ENCODE peak calls at places on chromosomes 12 and 14, in four cellular contexts. V, J, N and T are unnamed samples.
A peak's percentile ranks its signal among the peaks of the same experiment; 100 is the strongest.

GRCh38 chr14:61388173-61388975 is 67.0 kb downstream of the PRKCH start:
- DNase-seq in J (peak; percentile 71), N (peak; percentile 21), V (no peak), T (peak; percentile 23)

GRCh38 chr12:8559676-8560075 is 19.0 kb upstream of the CLEC4E start:
- DNase-seq in J (no peak), V (no peak), N (no peak), T (no peak)

GRCh38 chr12:46264057-46264456 is 4.8 kb downstream of the SLC38A1 start:
- DNase-seq in J (no peak), N (no peak), V (no peak), T (no peak)

GRCh38 chr12:51361419-51362016 is 15.0 kb upstream of the CELA1 start:
- DNase-seq in J (no peak), N (no peak), V (no peak), T (no peak)

GRCh38 chr12:21766403-21766802 is 8.1 kb downstream of the KCNJ8 start:
- DNase-seq in N (no peak), J (no peak), V (no peak), T (no peak)

GRCh38 chr14:83164016-83164415 is 1630.4 kb upstream of the SEL1L start:
- DNase-seq in V (no peak), J (peak; percentile 79), N (peak; percentile 65), T (no peak)

GRCh38 chr14:97277711-97278110 is 480.5 kb downstream of the VRK1 start:
- DNase-seq in V (no peak), J (no peak), N (no peak), T (no peak)

GRCh38 chr12:109771746-109772621 is 58.4 kb downstream of the FAM222A start:
- DNase-seq in J (no peak), N (no peak), V (no peak), T (no peak)

GRCh38 chr12:31324845-31325523 is 966 bp downstream of the SINHCAF start:
- DNase-seq in V (peak; percentile 9), N (peak; percentile 31), J (peak; percentile 41), T (peak; percentile 96)

GRCh38 chr12:130014485-130014807 is 110.6 kb upstream of the TMEM132D start:
- DNase-seq in J (peak; percentile 8), V (no peak), N (peak; percentile 35), T (peak; percentile 86)